ENCODE peak calls at places on chromosomes 5 and 9, in five cellular contexts. E, J, R, D and G are unnamed samples.

GRCh38 chr9:112555091-112555643 is 68.5 kb downstream of the KIAA1958 start:
- DNase-seq in E (no peak), J (no peak), R (no peak), D (no peak), G (no peak)

GRCh38 chr5:125209650-125210049 is 463.2 kb upstream of the ZNF608 start:
- DNase-seq in E (no peak), J (no peak), R (no peak), D (no peak), G (no peak)

GRCh38 chr9:136863623-136864273 is 2.4 kb downstream of the EDF1 start:
- DNase-seq in E (no peak), J (no peak), R (no peak), D (no peak), G (no peak)

GRCh38 chr5:111747336-111747735 is 9.7 kb downstream of the NREP start:
- DNase-seq in E (no peak), J (no peak), R (no peak), D (no peak), G (no peak)

GRCh38 chr9:116541402-116541801 is 145.7 kb upstream of the TRIM32 start:
- DNase-seq in E (no peak), J (no peak), R (no peak), D (no peak), G (no peak)

GRCh38 chr5:171137768-171138540 is 171.1 kb upstream of the TLX3 start:
- DNase-seq in E (no peak), J (no peak), R (no peak), D (no peak), G (no peak)

GRCh38 chr9:34027845-34028574 is 20.7 kb downstream of the UBAP2 start:
- DNase-seq in E (no peak), J (no peak), R (no peak), D (no peak), G (no peak)

GRCh38 chr5:173736374-173736773 is 119.9 kb upstream of the BOD1 start:
- DNase-seq in E (no peak), J (no peak), R (no peak), D (peak; percentile 84), G (no peak)

GRCh38 chr9:89274838-89275237 is 36.2 kb upstream of the CKS2 start:
- DNase-seq in E (no peak), J (no peak), R (no peak), D (no peak), G (no peak)

GRCh38 chr5:125981016-125981415 is 442.2 kb upstream of the GRAMD2B start:
- DNase-seq in E (no peak), J (no peak), R (no peak), D (no peak), G (no peak)

GRCh38 chr9:116279230-116279629 is 125.6 kb downstream of the PAPPA start:
- DNase-seq in E (no peak), J (no peak), R (no peak), D (no peak), G (no peak)

GRCh38 chr5:39671421-39672110 is 246.8 kb upstream of the DAB2 start:
- DNase-seq in E (no peak), J (no peak), R (no peak), D (no peak), G (no peak)

GRCh38 chr5:173972844-173973613 is 15.9 kb upstream of the C5orf47 start:
- DNase-seq in E (peak; percentile 40), J (peak; percentile 91), R (peak; percentile 81), D (peak; percentile 73), G (peak; percentile 90)

GRCh38 chr5:1660037-1660400 is 136.3 kb upstream of the LPCAT1 start:
- DNase-seq in E (no peak), J (no peak), R (no peak), D (no peak), G (no peak)

GRCh38 chr5:109143001-109143400 is 266.8 kb downstream of the PJA2 start:
- DNase-seq in E (no peak), J (no peak), R (no peak), D (no peak), G (no peak)

GRCh38 chr9:18422296-18423036 is 51.5 kb upstream of the ADAMTSL1 start:
- DNase-seq in E (no peak), J (no peak), R (no peak), D (no peak), G (no peak)

GRCh38 chr9:92716557-92716956 is 46.6 kb upstream of the IPPK start:
- DNase-seq in E (no peak), J (peak; percentile 90), R (peak; percentile 79), D (peak; percentile 47), G (peak; percentile 77)

GRCh38 chr5:108481355-108481931 is 99.5 kb upstream of the FBXL17 start:
- DNase-seq in E (peak; percentile 30), J (peak; percentile 19), R (peak; percentile 10), D (peak; percentile 20), G (peak; percentile 39)

GRCh38 chr9:89466451-89467277 is 31.2 kb downstream of the SEMA4D start:
- DNase-seq in E (peak; percentile 83), J (no peak), R (no peak), D (no peak), G (no peak)

GRCh38 chr5:17182494-17182893 is 34.9 kb upstream of the BASP1 start:
- DNase-seq in E (no peak), J (no peak), R (no peak), D (no peak), G (no peak)

GRCh38 chr5:10789021-10789420 is 28.0 kb upstream of the DAP start:
- DNase-seq in E (no peak), J (no peak), R (no peak), D (no peak), G (no peak)
- TF ChIP-seq FOXM1 in E (no peak), J (no peak), R (no peak), D (no peak), G (no peak)

DNA sequence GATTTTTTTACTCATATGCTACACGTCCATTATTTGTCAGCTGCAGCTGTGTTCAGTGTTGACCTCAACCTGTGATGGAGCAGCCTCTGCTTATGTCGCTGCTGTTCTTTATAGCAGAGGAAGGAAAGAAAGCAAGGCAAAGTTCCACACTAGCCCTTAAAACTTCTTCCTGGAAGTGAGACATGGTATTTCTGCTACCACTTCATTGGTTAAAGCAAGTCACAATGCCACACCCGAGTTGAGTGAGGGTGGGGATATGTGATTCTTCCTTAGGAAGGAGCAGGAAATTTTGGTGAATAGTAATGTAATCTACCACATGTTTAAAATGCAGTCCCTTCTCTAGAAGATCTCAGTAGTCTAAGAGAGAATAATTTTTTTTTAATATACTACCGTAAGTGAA is 224.8 kb upstream of the DMRT1 start:
- DNase-seq in E (no peak), J (no peak), R (no peak), D (no peak), G (no peak)
- TF ChIP-seq FOXM1 in E (no peak), J (no peak), R (no peak), D (no peak), G (no peak)

GRCh38 chr5:141875795-141876627 is 2.2 kb downstream of the PCDH1 start:
- DNase-seq in E (no peak), J (peak; percentile 72), R (peak; percentile 78), D (no peak), G (peak; percentile 39)

GRCh38 chr5:141878771-141879759 is 855 bp upstream of the PCDH1 start:
- DNase-seq in E (peak; percentile 71), J (peak; percentile 74), R (peak; percentile 73), D (peak; percentile 85), G (peak; percentile 75)

GRCh38 chr5:141878186-141878770 is at the start of gene PCDH1:
- DNase-seq in E (no peak), J (peak; percentile 81), R (peak; percentile 81), D (no peak), G (peak; percentile 51)

GRCh38 chr5:141876628-141877477 is 1.4 kb downstream of the PCDH1 start:
- DNase-seq in E (no peak), J (no peak), R (no peak), D (no peak), G (no peak)

DNA sequence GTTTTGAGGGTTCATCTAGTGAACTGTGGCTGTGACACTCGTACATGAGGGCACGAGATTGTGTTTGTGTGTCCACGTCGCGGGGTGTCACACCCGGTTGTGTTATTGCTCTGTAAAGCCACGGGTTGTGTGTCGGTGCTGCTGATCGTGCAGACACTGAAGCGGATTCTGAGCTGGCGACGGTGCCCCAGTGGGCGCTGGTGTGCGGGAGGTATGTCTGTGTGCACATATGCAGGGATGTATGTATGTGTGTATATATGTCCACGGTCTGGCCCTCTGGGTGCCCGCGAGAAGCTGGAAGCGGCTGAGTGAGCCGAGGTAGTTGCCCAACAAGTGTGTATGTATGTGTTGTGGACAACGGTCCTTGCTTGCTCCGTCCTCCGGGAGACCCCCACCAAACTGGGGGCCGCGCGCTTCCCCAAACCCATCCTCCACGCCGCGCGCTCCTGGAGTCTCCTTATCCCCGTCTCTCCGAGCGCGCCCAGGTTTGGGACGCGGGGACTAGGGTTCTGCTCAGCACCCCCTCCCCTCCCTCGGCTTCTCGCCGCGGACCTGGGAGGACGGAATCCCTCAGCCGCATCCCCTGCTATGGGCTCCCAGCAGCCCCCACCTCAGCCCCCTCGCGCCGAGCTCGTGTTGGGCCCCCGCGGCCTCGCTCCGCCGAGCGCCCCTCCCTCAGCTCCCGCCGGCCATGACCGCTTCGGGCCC is 578 bp downstream of the PCDH1 start:
- DNase-seq in E (no peak), J (peak; percentile 54), R (no peak), D (no peak), G (no peak)
- TF ChIP-seq FOXM1 in E (no peak), J (no peak), R (no peak), D (no peak), G (no peak)

DNA sequence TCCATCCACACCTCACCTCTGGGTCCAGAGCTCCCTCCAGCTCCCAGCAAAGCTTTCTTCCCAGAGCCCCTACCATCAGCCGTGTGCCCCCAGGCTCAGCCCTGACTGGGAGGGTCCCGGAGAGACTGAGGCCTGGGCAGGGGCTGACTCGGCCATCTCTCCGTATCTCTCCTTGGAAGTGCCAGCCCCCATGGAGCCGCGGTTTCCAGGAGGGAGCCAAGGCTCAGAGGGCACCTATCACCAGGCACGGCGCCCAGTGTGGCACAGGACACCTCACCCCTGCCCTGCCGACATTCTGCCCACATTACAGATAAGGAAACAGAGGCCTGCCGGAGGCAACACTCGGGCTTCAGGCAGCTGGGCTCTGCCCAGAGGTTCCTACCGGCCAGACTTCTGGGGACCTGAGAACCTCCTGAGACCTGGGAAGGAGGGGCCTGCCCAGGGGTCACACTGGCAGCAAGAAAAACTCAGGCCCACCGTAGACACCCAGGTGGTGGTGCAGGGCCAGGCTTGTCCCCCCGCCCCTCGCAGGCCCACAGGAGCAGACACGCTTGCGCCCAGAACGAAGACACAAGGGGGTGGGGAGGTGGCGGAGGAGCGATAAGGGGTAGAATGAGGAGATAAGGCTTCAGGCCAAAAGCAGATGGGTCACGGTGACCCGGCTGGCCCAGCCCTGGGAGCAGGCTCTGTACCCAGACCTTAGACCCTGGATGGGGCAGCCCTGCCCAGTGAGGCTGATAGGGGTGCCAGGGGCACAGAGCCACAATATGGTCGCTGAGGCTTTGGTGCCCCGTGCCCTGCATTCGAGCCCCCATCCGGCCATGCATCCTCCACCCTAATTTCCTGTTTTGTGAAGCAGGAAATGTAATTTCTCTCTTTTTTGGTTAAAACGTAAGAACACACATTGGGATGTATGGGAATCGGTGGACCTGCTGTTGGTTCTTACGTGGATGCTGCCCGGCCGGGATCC is 11.8 kb downstream of the NR5A1 start:
- DNase-seq in E (no peak), J (no peak), R (peak; percentile 72), D (no peak), G (no peak)
- TF ChIP-seq FOXM1 in E (no peak), J (no peak), R (no peak), D (no peak), G (no peak)